ENCODE peak calls at places on chromosomes 5 and 9, in eight cellular contexts. Q, Y, U, I, P, H, M and K are unnamed samples.

GRCh38 chr9:65411336-65411735 is 126.3 kb upstream of the FOXD4L5 start:
- DNase-seq in Q (no peak), Y (no peak), U (no peak), I (no peak), P (no peak), H (no peak), M (no peak), K (no peak)

GRCh38 chr5:20974423-20974822 is 986.4 kb upstream of the CDH18 start:
- DNase-seq in Q (no peak), Y (no peak), U (no peak), I (no peak), P (no peak), H (no peak), M (no peak), K (no peak)

GRCh38 chr5:141476132-141476909 is 555 bp downstream of the PCDHGC3 start:
- DNase-seq in Q (peak), Y (peak), U (no peak), I (no peak), P (peak), H (no peak), M (peak), K (no peak)

GRCh38 chr5:44318883-44319282 is 70.3 kb downstream of the FGF10 start:
- DNase-seq in Q (no peak), Y (no peak), U (no peak), I (no peak), P (no peak), H (no peak), M (no peak), K (no peak)

GRCh38 chr9:33167949-33168535 is 906 bp upstream of the B4GALT1 start:
- DNase-seq in Q (peak), Y (no peak), U (no peak), I (no peak), P (no peak), H (no peak), M (no peak), K (no peak)

GRCh38 chr5:29697786-29698414 is 1495.6 kb upstream of the CDH6 start:
- DNase-seq in Q (no peak), Y (no peak), U (no peak), I (no peak), P (no peak), H (peak), M (no peak), K (no peak)

GRCh38 chr9:84054341-84055010 is 73.9 kb downstream of the RMI1 start:
- DNase-seq in Q (no peak), Y (no peak), U (no peak), I (no peak), P (no peak), H (no peak), M (no peak), K (no peak)

GRCh38 chr5:150596313-150596712 is 44.1 kb upstream of the SYNPO start:
- DNase-seq in Q (no peak), Y (no peak), U (no peak), I (peak), P (no peak), H (no peak), M (no peak), K (no peak)

GRCh38 chr5:137122075-137122474 is 377.1 kb downstream of the SPOCK1 start:
- DNase-seq in Q (no peak), Y (no peak), U (no peak), I (no peak), P (no peak), H (no peak), M (no peak), K (no peak)

GRCh38 chr9:94144394-94144793 is 60.1 kb downstream of the PTPDC1 start:
- DNase-seq in Q (no peak), Y (no peak), U (no peak), I (no peak), P (no peak), H (no peak), M (peak), K (no peak)

GRCh38 chr5:131377785-131378325 is 114.0 kb downstream of the CDC42SE2 start:
- DNase-seq in Q (no peak), Y (peak), U (no peak), I (no peak), P (no peak), H (no peak), M (no peak), K (no peak)

DNA sequence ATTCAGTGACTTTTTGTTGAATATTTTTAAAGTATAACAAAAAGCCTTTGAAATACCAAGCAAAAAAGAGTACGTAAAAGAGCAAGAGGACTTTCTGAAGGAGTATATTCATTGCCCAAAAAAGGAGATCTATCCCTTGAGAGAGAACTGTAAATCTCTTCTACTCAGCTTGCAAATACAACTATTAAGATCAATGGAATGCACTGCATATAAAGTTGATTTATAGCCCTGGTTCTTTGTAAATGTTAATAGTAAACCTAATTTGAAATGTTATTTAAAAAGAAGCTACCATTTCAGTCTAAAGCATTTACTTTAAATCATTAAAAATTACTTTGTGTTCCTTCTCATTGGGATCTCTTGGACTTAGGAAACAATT is 168.1 kb downstream of the PDE4D start:
- DNase-seq in Q (no peak), Y (no peak), U (no peak), I (no peak), P (no peak), H (no peak), M (no peak), K (no peak)
- H3K4me3 ChIP-seq in Q (no peak), Y (no peak), U (no peak), I (no peak), P (no peak), H (no peak), M (no peak), K (no peak)

DNA sequence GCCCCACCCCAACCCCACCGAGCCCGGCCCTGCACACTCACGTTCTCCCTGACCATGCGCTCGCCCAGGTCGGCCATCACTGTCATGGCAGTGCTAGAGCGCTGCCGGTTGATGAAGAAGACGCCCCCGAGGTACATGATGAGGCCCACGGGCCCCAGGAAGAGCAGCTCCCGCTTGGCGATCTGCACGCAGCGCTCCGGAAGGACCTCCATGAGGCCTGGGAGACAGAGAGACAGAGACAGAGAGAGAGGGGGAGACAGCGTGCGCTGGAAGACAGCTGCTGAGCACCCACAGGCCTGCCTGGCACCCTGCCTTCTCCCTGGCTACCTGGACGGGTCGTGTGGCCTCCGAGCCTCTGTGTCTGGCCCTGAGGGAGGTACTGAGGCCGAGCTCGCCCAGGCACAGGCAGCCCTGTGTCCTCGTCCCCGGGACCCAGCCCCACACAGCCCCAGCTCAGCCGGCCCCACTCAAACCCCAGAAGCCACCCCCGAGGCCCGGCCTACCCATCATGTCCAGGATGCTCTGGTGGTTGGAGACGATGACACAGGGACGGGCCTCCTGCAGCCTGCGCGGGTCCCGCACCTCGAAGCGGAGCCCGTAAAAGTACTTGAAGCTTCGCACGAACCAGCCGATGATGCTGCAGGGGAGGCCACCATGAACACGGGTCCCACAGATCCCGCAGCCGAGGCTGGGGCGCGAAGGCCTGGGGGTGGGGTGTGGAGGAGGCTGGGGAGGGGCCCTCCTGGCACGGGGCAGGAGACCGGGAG is 10.2 kb downstream of the AGPAT2 start:
- DNase-seq in Q (no peak), Y (no peak), U (no peak), I (no peak), P (no peak), H (no peak), M (no peak), K (no peak)
- H3K4me3 ChIP-seq in Q (no peak), Y (no peak), U (no peak), I (no peak), P (no peak), H (no peak), M (no peak), K (no peak)

DNA sequence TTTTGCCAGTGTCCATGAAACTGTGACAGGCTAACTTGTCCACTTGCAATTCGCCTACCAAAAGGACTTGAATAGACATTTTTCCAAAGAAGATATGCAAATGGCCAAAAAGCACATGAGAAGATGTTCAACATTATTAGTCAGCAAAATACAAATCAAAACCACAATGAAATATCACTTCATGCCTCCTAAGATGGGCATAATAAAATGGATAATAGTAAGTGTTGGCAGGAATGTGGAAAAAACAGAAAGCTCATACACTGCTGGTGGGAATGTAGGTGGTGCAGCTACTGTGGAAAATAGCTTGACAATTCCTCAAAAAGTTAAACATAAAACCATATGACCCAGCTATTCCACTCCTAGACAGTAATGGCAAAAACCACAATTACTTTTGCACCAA is 7.9 kb downstream of the DTWD2 start:
- DNase-seq in Q (no peak), Y (no peak), U (no peak), I (no peak), P (no peak), H (no peak), M (no peak), K (no peak)
- H3K4me3 ChIP-seq in Q (no peak), Y (no peak), U (no peak), I (no peak), P (no peak), H (no peak), M (no peak), K (no peak)

DNA sequence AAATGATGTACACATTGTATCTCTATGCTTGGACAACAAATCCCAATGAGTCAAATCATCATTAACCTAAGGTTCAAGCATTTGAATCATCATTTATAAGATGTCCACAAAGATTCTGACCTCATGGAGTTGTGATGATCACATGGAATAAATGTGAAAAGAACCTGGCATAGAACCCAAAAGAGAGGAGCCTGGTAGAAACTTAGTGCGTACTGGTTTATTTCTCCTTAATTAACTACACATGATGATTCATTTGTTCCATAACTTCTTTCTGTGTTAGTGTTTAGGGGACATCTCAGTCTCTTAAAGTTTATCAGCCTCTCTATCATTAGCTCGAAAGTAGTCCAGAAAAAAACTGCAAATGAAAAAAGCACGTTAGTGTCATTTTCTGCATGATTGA is 411.6 kb downstream of the BRINP1 start:
- DNase-seq in Q (no peak), Y (no peak), U (no peak), I (no peak), P (no peak), H (no peak), M (no peak), K (no peak)
- H3K4me3 ChIP-seq in Q (no peak), Y (no peak), U (no peak), I (no peak), P (no peak), H (no peak), M (no peak), K (no peak)